ENCODE peak calls at places on chromosomes 11 and 22, in eight cellular contexts. I is NCI-H1694 treated with DMSO at 0.1 percent for 48 hours; S is trophoblast cell; K is left ventricle myocardium superior; R is activated CD4-positive, alpha-beta memory T cell treated with anti-CD3 and anti-CD28 coated beads for 36 hours; A is DMS153; H is ACHN; Y is iris pigment epithelial cell. O is an unnamed sample.

GRCh38 chr11:63919267-63920125 is 2.5 kb upstream of the RCOR2 start:
- DNase-seq in I (no peak), S (peak; percentile 69), K (peak; percentile 86), R (no peak), A (peak; percentile 78), H (no peak), Y (no peak), O (no peak)

GRCh38 chr11:783581-784015 is 6.3 kb downstream of the CEND1 start:
- DNase-seq in I (peak; percentile 92), S (peak; percentile 70), K (peak; percentile 84), R (no peak), A (peak; percentile 54), H (no peak), Y (peak; percentile 80), O (peak; percentile 90)

GRCh38 chr11:117410861-117411725 is 83.4 kb downstream of the CEP164 start:
- DNase-seq in I (peak; percentile 64), S (no peak), K (no peak), R (no peak), A (no peak), H (no peak), Y (no peak), O (no peak)

GRCh38 chr22:44925465-44926123 is 84.2 kb downstream of the PHF21B start:
- DNase-seq in I (no peak), S (no peak), K (peak; percentile 21), R (no peak), A (no peak), H (no peak), Y (no peak), O (no peak)

GRCh38 chr11:119991022-119991404 is 146.9 kb downstream of the TRIM29 start:
- DNase-seq in I (no peak), S (no peak), K (no peak), R (no peak), A (no peak), H (no peak), Y (no peak), O (no peak)

GRCh38 chr11:94132152-94132558 is 3.5 kb downstream of the PANX1 start:
- DNase-seq in I (no peak), S (peak; percentile 88), K (no peak), R (no peak), A (no peak), H (peak; percentile 20), Y (peak; percentile 91), O (no peak)

GRCh38 chr11:67562951-67563350 is 20.7 kb upstream of the GSTP1 start:
- DNase-seq in I (no peak), S (peak; percentile 71), K (no peak), R (no peak), A (no peak), H (peak; percentile 29), Y (no peak), O (no peak)

GRCh38 chr11:44010789-44011251 is 37.0 kb upstream of the ACCSL start:
- DNase-seq in I (no peak), S (peak; percentile 22), K (no peak), R (no peak), A (no peak), H (no peak), Y (no peak), O (no peak)

GRCh38 chr11:60838132-60838531 is 3.8 kb upstream of the CCDC86 start:
- DNase-seq in I (no peak), S (no peak), K (no peak), R (no peak), A (no peak), H (no peak), Y (no peak), O (no peak)

GRCh38 chr11:6332066-6332465 is 11.8 kb upstream of the CAVIN3 start:
- DNase-seq in I (no peak), S (no peak), K (no peak), R (no peak), A (no peak), H (no peak), Y (no peak), O (no peak)

GRCh38 chr11:73295259-73295995 is 12.6 kb upstream of the ARHGEF17 start:
- DNase-seq in I (peak; percentile 24), S (peak; percentile 89), K (peak; percentile 68), R (peak; percentile 87), A (peak; percentile 21), H (peak; percentile 75), Y (peak; percentile 75), O (peak; percentile 62)

GRCh38 chr11:15158351-15159015 is 43.8 kb downstream of the INSC start:
- DNase-seq in I (no peak), S (peak; percentile 46), K (no peak), R (no peak), A (no peak), H (no peak), Y (peak; percentile 66), O (no peak)

GRCh38 chr22:19477321-19478085 is 1.5 kb downstream of the UFD1 start:
- DNase-seq in I (peak; percentile 25), S (no peak), K (no peak), R (no peak), A (no peak), H (peak; percentile 12), Y (no peak), O (no peak)

GRCh38 chr11:57482782-57483569 is 22.6 kb downstream of the RTN4RL2 start:
- DNase-seq in I (peak; percentile 53), S (peak; percentile 46), K (peak; percentile 73), R (peak; percentile 75), A (no peak), H (peak; percentile 32), Y (no peak), O (no peak)

GRCh38 chr11:11899401-11899800 is 57.6 kb downstream of the USP47 start:
- DNase-seq in I (no peak), S (no peak), K (no peak), R (no peak), A (no peak), H (no peak), Y (no peak), O (no peak)

GRCh38 chr11:74465291-74465708 is 2.0 kb downstream of the KCNE3 start:
- DNase-seq in I (no peak), S (peak; percentile 43), K (no peak), R (no peak), A (no peak), H (no peak), Y (no peak), O (peak; percentile 23)

GRCh38 chr11:95341246-95341645 is 110.2 kb upstream of the SESN3 start:
- DNase-seq in I (peak; percentile 9), S (no peak), K (no peak), R (no peak), A (no peak), H (no peak), Y (no peak), O (no peak)

GRCh38 chr11:1353383-1354124 is 36.2 kb upstream of the BRSK2 start:
- DNase-seq in I (no peak), S (no peak), K (no peak), R (no peak), A (no peak), H (no peak), Y (no peak), O (no peak)

GRCh38 chr11:34791725-34792124 is 124.5 kb downstream of the APIP start:
- DNase-seq in I (no peak), S (no peak), K (no peak), R (no peak), A (no peak), H (no peak), Y (no peak), O (no peak)

GRCh38 chr11:33514079-33514690 is 186.4 kb downstream of the C11orf91 start:
- DNase-seq in I (no peak), S (no peak), K (no peak), R (no peak), A (no peak), H (no peak), Y (no peak), O (no peak)